ENCODE peak calls at places on chromosome 13, in six cellular contexts. A, N, V, E, U and T are unnamed samples.

GRCh38 chr13:100434010-100434763 is 154.4 kb downstream of the GGACT start:
- DNase-seq in E (peak; percentile 68), V (no peak), A (no peak), U (peak; percentile 38), N (no peak), T (peak; percentile 64)

GRCh38 chr13:40074338-40074737 is 418.9 kb downstream of the COG6 start:
- DNase-seq in A (no peak), N (no peak), V (no peak), U (peak; percentile 70), E (no peak), T (peak; percentile 77)

GRCh38 chr13:99301913-99302636 is 5.1 kb downstream of the GPR183 start:
- DNase-seq in U (no peak), N (no peak), A (no peak), V (no peak), E (no peak), T (no peak)

GRCh38 chr13:72204291-72204690 is 337.3 kb upstream of the DACH1 start:
- DNase-seq in E (no peak), U (peak; percentile 5), N (no peak), A (no peak), V (no peak), T (peak; percentile 79)

GRCh38 chr13:50512602-50513527 is 330.6 kb downstream of the DLEU7 start:
- DNase-seq in A (peak; percentile 39), E (peak; percentile 61), U (peak; percentile 60), V (peak; percentile 10), N (peak; percentile 56), T (peak; percentile 55)

GRCh38 chr13:112855859-112856258 is 113.2 kb upstream of the MCF2L start:
- DNase-seq in U (no peak), A (no peak), E (no peak), N (no peak), V (no peak), T (no peak)

GRCh38 chr13:44578064-44578394 is 1.9 kb upstream of the TSC22D1 start:
- DNase-seq in A (no peak), U (no peak), V (no peak), N (no peak), E (no peak), T (no peak)

GRCh38 chr13:53782400-53783030 is 753.9 kb downstream of the OLFM4 start:
- DNase-seq in U (peak; percentile 62), N (peak; percentile 38), A (peak; percentile 4), V (no peak), E (peak; percentile 17), T (peak; percentile 18)

GRCh38 chr13:33497146-33497845 is 211.7 kb upstream of the STARD13 start:
- DNase-seq in E (peak; percentile 79), N (no peak), U (no peak), A (no peak), V (no peak), T (peak; percentile 67)

GRCh38 chr13:94917814-94918213 is 205.5 kb upstream of the SOX21 start:
- DNase-seq in N (no peak), E (no peak), V (no peak), U (no peak), A (no peak), T (no peak)

GRCh38 chr13:38309397-38309796 is 40.3 kb upstream of the UFM1 start:
- DNase-seq in V (no peak), A (no peak), U (no peak), N (no peak), E (no peak), T (no peak)

GRCh38 chr13:33722216-33722900 is 95.6 kb upstream of the RFC3 start:
- DNase-seq in U (peak; percentile 30), E (peak; percentile 7), N (no peak), A (no peak), V (no peak), T (no peak)

GRCh38 chr13:112974676-112975075 is 5.7 kb downstream of the MCF2L start:
- DNase-seq in A (no peak), U (no peak), V (no peak), N (no peak), E (no peak), T (no peak)

GRCh38 chr13:51125495-51126226 is 14.6 kb upstream of the C13orf42 start:
- DNase-seq in N (peak; percentile 53), A (peak; percentile 46), E (peak; percentile 54), U (peak; percentile 70), V (peak; percentile 6), T (peak; percentile 28)

GRCh38 chr13:19864339-19865309 is 1.2 kb upstream of the ZMYM5 start:
- DNase-seq in V (peak; percentile 63), A (peak; percentile 86), U (peak; percentile 80), E (peak; percentile 9), N (peak; percentile 60), T (peak; percentile 53)

GRCh38 chr13:77521595-77522367 is 13.7 kb upstream of the SCEL start:
- DNase-seq in E (no peak), N (no peak), U (peak; percentile 48), V (no peak), A (no peak), T (peak; percentile 69)

GRCh38 chr13:92661406-92661805 is 565.2 kb upstream of the GPC6 start:
- DNase-seq in N (no peak), A (no peak), U (no peak), V (no peak), E (no peak), T (no peak)

GRCh38 chr13:113855012-113855921 is 8.6 kb downstream of the GAS6 start:
- DNase-seq in U (no peak), A (no peak), N (no peak), V (no peak), E (no peak), T (no peak)

GRCh38 chr13:30622551-30622950 is 4.8 kb downstream of the USPL1 start:
- DNase-seq in A (no peak), V (no peak), N (no peak), U (no peak), E (no peak), T (no peak)

GRCh38 chr13:113562866-113563265 is 21.7 kb upstream of the TFDP1 start:
- DNase-seq in E (no peak), V (no peak), A (no peak), N (no peak), U (no peak), T (no peak)

GRCh38 chr13:105971312-105971711 is 564.1 kb downstream of the EFNB2 start:
- DNase-seq in V (no peak), N (no peak), A (no peak), U (no peak), E (no peak), T (no peak)

GRCh38 chr13:94702181-94703041 is 9.9 kb downstream of the SOX21 start:
- DNase-seq in N (no peak), V (no peak), E (no peak), U (no peak), A (no peak), T (no peak)

GRCh38 chr13:98451676-98452105 is 125.2 kb downstream of the STK24 start:
- DNase-seq in E (peak; percentile 40), A (no peak), U (peak; percentile 34), V (no peak), N (peak; percentile 59), T (peak; percentile 76)

GRCh38 chr13:46553521-46553885 is 533 bp downstream of the LRCH1 start:
- DNase-seq in U (no peak), V (no peak), N (no peak), A (no peak), E (no peak), T (no peak)

GRCh38 chr13:97549201-97549600 is 115.2 kb downstream of the RAP2A start:
- DNase-seq in A (no peak), N (no peak), V (no peak), U (no peak), E (no peak), T (no peak)

GRCh38 chr13:99303863-99304521 is 3.2 kb downstream of the GPR183 start:
- DNase-seq in E (no peak), V (no peak), A (no peak), N (peak; percentile 40), U (no peak), T (no peak)

GRCh38 chr13:27797228-27797624 is 4.9 kb downstream of the GSX1 start:
- DNase-seq in N (no peak), A (no peak), E (peak; percentile 30), V (no peak), U (peak; percentile 26), T (no peak)

GRCh38 chr13:110815471-110816204 is 99.2 kb downstream of the ANKRD10 start:
- DNase-seq in N (no peak), U (no peak), E (no peak), V (no peak), A (no peak), T (no peak)

GRCh38 chr13:99218969-99219368 is 18.3 kb downstream of the UBAC2 start:
- DNase-seq in V (peak; percentile 47), N (no peak), A (peak; percentile 51), U (no peak), E (no peak), T (no peak)

GRCh38 chr13:27270594-27271520 is at the start of gene RASL11A:
- DNase-seq in U (peak; percentile 93), V (peak; percentile 57), A (peak; percentile 83), N (peak; percentile 78), E (peak; percentile 87), T (peak; percentile 75)

GRCh38 chr13:91247768-91248167 is 99.7 kb upstream of the MIR17HG start:
- DNase-seq in N (no peak), V (no peak), U (no peak), A (no peak), E (no peak), T (no peak)